ENCODE peak calls at places on chromosomes 3 and 15, in eight cellular contexts. One of them, this sample, is unnamed.
A peak's percentile ranks its signal among the peaks of the same experiment; 100 is the strongest.

GRCh38 chr15:52179278-52180195 is 11.7 kb downstream of the GNB5 start:
- DNase-seq in stimulated activated CD8-positive, alpha-beta memory T cell treated with anti-CD3 and anti-CD28 coated beads, Interleukin-7, amount 100 ng/mL, for 24 hours: peak; percentile 75
- DNase-seq in stimulated activated naive CD8-positive, alpha-beta T cell treated with anti-CD3 and anti-CD28 coated beads, Interleukin-15, Interleukin-2, amounts not matched to agents 100 U/mL and 50 U/mL, for 24 hours: peak; percentile 86
- DNase-seq in GM23338: peak; percentile 94
- DNase-seq in activated CD8-positive, alpha-beta T cell treated with anti-CD3 and anti-CD28 coated beads for 36 hours: peak; percentile 91
- DNase-seq in RCC 7860: peak; percentile 59
- DNase-seq in NCI-H1105: peak; percentile 47
- DNase-seq in head of caudate nucleus: peak; percentile 84
- DNase-seq in this sample: peak; percentile 85

GRCh38 chr15:28989896-28990295 is 104.1 kb downstream of the APBA2 start:
- DNase-seq in activated CD8-positive, alpha-beta T cell treated with anti-CD3 and anti-CD28 coated beads for 36 hours: no peak
- DNase-seq in stimulated activated naive CD8-positive, alpha-beta T cell treated with anti-CD3 and anti-CD28 coated beads, Interleukin-15, Interleukin-2, amounts not matched to agents 100 U/mL and 50 U/mL, for 24 hours: no peak
- DNase-seq in head of caudate nucleus: no peak
- DNase-seq in stimulated activated CD8-positive, alpha-beta memory T cell treated with anti-CD3 and anti-CD28 coated beads, Interleukin-7, amount 100 ng/mL, for 24 hours: no peak
- DNase-seq in NCI-H1105: no peak
- DNase-seq in RCC 7860: no peak
- DNase-seq in GM23338: no peak
- DNase-seq in this sample: no peak

GRCh38 chr3:43041517-43041916 is 62.4 kb downstream of the GASK1A start:
- DNase-seq in activated CD8-positive, alpha-beta T cell treated with anti-CD3 and anti-CD28 coated beads for 36 hours: no peak
- DNase-seq in head of caudate nucleus: no peak
- DNase-seq in NCI-H1105: no peak
- DNase-seq in GM23338: no peak
- DNase-seq in RCC 7860: no peak
- DNase-seq in stimulated activated CD8-positive, alpha-beta memory T cell treated with anti-CD3 and anti-CD28 coated beads, Interleukin-7, amount 100 ng/mL, for 24 hours: no peak
- DNase-seq in stimulated activated naive CD8-positive, alpha-beta T cell treated with anti-CD3 and anti-CD28 coated beads, Interleukin-15, Interleukin-2, amounts not matched to agents 100 U/mL and 50 U/mL, for 24 hours: no peak
- DNase-seq in this sample: no peak

GRCh38 chr15:80970018-80970657 is 19.5 kb downstream of the MESD start:
- DNase-seq in activated CD8-positive, alpha-beta T cell treated with anti-CD3 and anti-CD28 coated beads for 36 hours: peak; percentile 74
- DNase-seq in GM23338: peak; percentile 86
- DNase-seq in RCC 7860: peak; percentile 45
- DNase-seq in stimulated activated naive CD8-positive, alpha-beta T cell treated with anti-CD3 and anti-CD28 coated beads, Interleukin-15, Interleukin-2, amounts not matched to agents 100 U/mL and 50 U/mL, for 24 hours: peak; percentile 70
- DNase-seq in NCI-H1105: peak; percentile 33
- DNase-seq in head of caudate nucleus: peak; percentile 80
- DNase-seq in stimulated activated CD8-positive, alpha-beta memory T cell treated with anti-CD3 and anti-CD28 coated beads, Interleukin-7, amount 100 ng/mL, for 24 hours: no peak
- DNase-seq in this sample: peak; percentile 46

GRCh38 chr3:43499256-43499655 is 122.6 kb downstream of the ANO10 start:
- DNase-seq in stimulated activated naive CD8-positive, alpha-beta T cell treated with anti-CD3 and anti-CD28 coated beads, Interleukin-15, Interleukin-2, amounts not matched to agents 100 U/mL and 50 U/mL, for 24 hours: no peak
- DNase-seq in head of caudate nucleus: no peak
- DNase-seq in GM23338: no peak
- DNase-seq in NCI-H1105: no peak
- DNase-seq in activated CD8-positive, alpha-beta T cell treated with anti-CD3 and anti-CD28 coated beads for 36 hours: no peak
- DNase-seq in stimulated activated CD8-positive, alpha-beta memory T cell treated with anti-CD3 and anti-CD28 coated beads, Interleukin-7, amount 100 ng/mL, for 24 hours: no peak
- DNase-seq in RCC 7860: no peak
- DNase-seq in this sample: no peak

GRCh38 chr3:136277634-136278033 is 27.5 kb downstream of the PCCB start:
- DNase-seq in stimulated activated CD8-positive, alpha-beta memory T cell treated with anti-CD3 and anti-CD28 coated beads, Interleukin-7, amount 100 ng/mL, for 24 hours: no peak
- DNase-seq in activated CD8-positive, alpha-beta T cell treated with anti-CD3 and anti-CD28 coated beads for 36 hours: no peak
- DNase-seq in stimulated activated naive CD8-positive, alpha-beta T cell treated with anti-CD3 and anti-CD28 coated beads, Interleukin-15, Interleukin-2, amounts not matched to agents 100 U/mL and 50 U/mL, for 24 hours: no peak
- DNase-seq in RCC 7860: no peak
- DNase-seq in NCI-H1105: peak; percentile 91
- DNase-seq in head of caudate nucleus: no peak
- DNase-seq in GM23338: peak; percentile 71
- DNase-seq in this sample: no peak

GRCh38 chr3:100040846-100041245 is 73.5 kb downstream of the FILIP1L start:
- DNase-seq in activated CD8-positive, alpha-beta T cell treated with anti-CD3 and anti-CD28 coated beads for 36 hours: no peak
- DNase-seq in RCC 7860: peak; percentile 24
- DNase-seq in NCI-H1105: no peak
- DNase-seq in stimulated activated naive CD8-positive, alpha-beta T cell treated with anti-CD3 and anti-CD28 coated beads, Interleukin-15, Interleukin-2, amounts not matched to agents 100 U/mL and 50 U/mL, for 24 hours: no peak
- DNase-seq in head of caudate nucleus: no peak
- DNase-seq in GM23338: no peak
- DNase-seq in stimulated activated CD8-positive, alpha-beta memory T cell treated with anti-CD3 and anti-CD28 coated beads, Interleukin-7, amount 100 ng/mL, for 24 hours: no peak
- DNase-seq in this sample: peak; percentile 83

GRCh38 chr15:67458449-67458848 is 62.5 kb upstream of the C15orf61 start:
- DNase-seq in GM23338: no peak
- DNase-seq in stimulated activated naive CD8-positive, alpha-beta T cell treated with anti-CD3 and anti-CD28 coated beads, Interleukin-15, Interleukin-2, amounts not matched to agents 100 U/mL and 50 U/mL, for 24 hours: no peak
- DNase-seq in activated CD8-positive, alpha-beta T cell treated with anti-CD3 and anti-CD28 coated beads for 36 hours: no peak
- DNase-seq in stimulated activated CD8-positive, alpha-beta memory T cell treated with anti-CD3 and anti-CD28 coated beads, Interleukin-7, amount 100 ng/mL, for 24 hours: no peak
- DNase-seq in RCC 7860: no peak
- DNase-seq in NCI-H1105: no peak
- DNase-seq in head of caudate nucleus: no peak
- DNase-seq in this sample: no peak

GRCh38 chr3:109257269-109257668 is 59.0 kb downstream of the DPPA2 start:
- DNase-seq in stimulated activated naive CD8-positive, alpha-beta T cell treated with anti-CD3 and anti-CD28 coated beads, Interleukin-15, Interleukin-2, amounts not matched to agents 100 U/mL and 50 U/mL, for 24 hours: no peak
- DNase-seq in stimulated activated CD8-positive, alpha-beta memory T cell treated with anti-CD3 and anti-CD28 coated beads, Interleukin-7, amount 100 ng/mL, for 24 hours: no peak
- DNase-seq in activated CD8-positive, alpha-beta T cell treated with anti-CD3 and anti-CD28 coated beads for 36 hours: no peak
- DNase-seq in RCC 7860: peak; percentile 73
- DNase-seq in NCI-H1105: no peak
- DNase-seq in head of caudate nucleus: no peak
- DNase-seq in GM23338: no peak
- DNase-seq in this sample: peak; percentile 76

GRCh38 chr3:152508705-152509104 is 240.0 kb downstream of the MBNL1 start:
- DNase-seq in head of caudate nucleus: no peak
- DNase-seq in RCC 7860: no peak
- DNase-seq in activated CD8-positive, alpha-beta T cell treated with anti-CD3 and anti-CD28 coated beads for 36 hours: no peak
- DNase-seq in stimulated activated naive CD8-positive, alpha-beta T cell treated with anti-CD3 and anti-CD28 coated beads, Interleukin-15, Interleukin-2, amounts not matched to agents 100 U/mL and 50 U/mL, for 24 hours: no peak
- DNase-seq in GM23338: peak; percentile 39
- DNase-seq in NCI-H1105: no peak
- DNase-seq in stimulated activated CD8-positive, alpha-beta memory T cell treated with anti-CD3 and anti-CD28 coated beads, Interleukin-7, amount 100 ng/mL, for 24 hours: no peak
- DNase-seq in this sample: no peak

GRCh38 chr3:183381179-183381578 is 47.2 kb downstream of the MCF2L2 start:
- DNase-seq in NCI-H1105: peak; percentile 29
- DNase-seq in activated CD8-positive, alpha-beta T cell treated with anti-CD3 and anti-CD28 coated beads for 36 hours: no peak
- DNase-seq in RCC 7860: peak; percentile 23
- DNase-seq in stimulated activated CD8-positive, alpha-beta memory T cell treated with anti-CD3 and anti-CD28 coated beads, Interleukin-7, amount 100 ng/mL, for 24 hours: no peak
- DNase-seq in head of caudate nucleus: no peak
- DNase-seq in GM23338: no peak
- DNase-seq in stimulated activated naive CD8-positive, alpha-beta T cell treated with anti-CD3 and anti-CD28 coated beads, Interleukin-15, Interleukin-2, amounts not matched to agents 100 U/mL and 50 U/mL, for 24 hours: no peak
- DNase-seq in this sample: peak; percentile 92

GRCh38 chr15:83204697-83205096 is 2.9 kb downstream of the HDGFL3 start:
- DNase-seq in activated CD8-positive, alpha-beta T cell treated with anti-CD3 and anti-CD28 coated beads for 36 hours: no peak
- DNase-seq in NCI-H1105: no peak
- DNase-seq in GM23338: peak; percentile 71
- DNase-seq in RCC 7860: no peak
- DNase-seq in head of caudate nucleus: no peak
- DNase-seq in stimulated activated CD8-positive, alpha-beta memory T cell treated with anti-CD3 and anti-CD28 coated beads, Interleukin-7, amount 100 ng/mL, for 24 hours: no peak
- DNase-seq in stimulated activated naive CD8-positive, alpha-beta T cell treated with anti-CD3 and anti-CD28 coated beads, Interleukin-15, Interleukin-2, amounts not matched to agents 100 U/mL and 50 U/mL, for 24 hours: no peak
- DNase-seq in this sample: peak; percentile 23

GRCh38 chr15:51367322-51367976 is 26.0 kb downstream of the GLDN start:
- DNase-seq in head of caudate nucleus: no peak
- DNase-seq in NCI-H1105: no peak
- DNase-seq in activated CD8-positive, alpha-beta T cell treated with anti-CD3 and anti-CD28 coated beads for 36 hours: no peak
- DNase-seq in RCC 7860: no peak
- DNase-seq in stimulated activated naive CD8-positive, alpha-beta T cell treated with anti-CD3 and anti-CD28 coated beads, Interleukin-15, Interleukin-2, amounts not matched to agents 100 U/mL and 50 U/mL, for 24 hours: no peak
- DNase-seq in stimulated activated CD8-positive, alpha-beta memory T cell treated with anti-CD3 and anti-CD28 coated beads, Interleukin-7, amount 100 ng/mL, for 24 hours: no peak
- DNase-seq in GM23338: no peak
- DNase-seq in this sample: peak; percentile 23

GRCh38 chr3:113534365-113534764 is 2.0 kb downstream of the SIDT1 start:
- DNase-seq in NCI-H1105: no peak
- DNase-seq in activated CD8-positive, alpha-beta T cell treated with anti-CD3 and anti-CD28 coated beads for 36 hours: peak; percentile 57
- DNase-seq in stimulated activated naive CD8-positive, alpha-beta T cell treated with anti-CD3 and anti-CD28 coated beads, Interleukin-15, Interleukin-2, amounts not matched to agents 100 U/mL and 50 U/mL, for 24 hours: no peak
- DNase-seq in stimulated activated CD8-positive, alpha-beta memory T cell treated with anti-CD3 and anti-CD28 coated beads, Interleukin-7, amount 100 ng/mL, for 24 hours: no peak
- DNase-seq in GM23338: no peak
- DNase-seq in RCC 7860: no peak
- DNase-seq in head of caudate nucleus: no peak
- DNase-seq in this sample: no peak

GRCh38 chr3:118938183-118938961 is 96.3 kb downstream of the IGSF11 start:
- DNase-seq in NCI-H1105: no peak
- DNase-seq in GM23338: no peak
- DNase-seq in stimulated activated naive CD8-positive, alpha-beta T cell treated with anti-CD3 and anti-CD28 coated beads, Interleukin-15, Interleukin-2, amounts not matched to agents 100 U/mL and 50 U/mL, for 24 hours: no peak
- DNase-seq in RCC 7860: peak; percentile 31
- DNase-seq in head of caudate nucleus: no peak
- DNase-seq in activated CD8-positive, alpha-beta T cell treated with anti-CD3 and anti-CD28 coated beads for 36 hours: peak; percentile 12
- DNase-seq in stimulated activated CD8-positive, alpha-beta memory T cell treated with anti-CD3 and anti-CD28 coated beads, Interleukin-7, amount 100 ng/mL, for 24 hours: no peak
- DNase-seq in this sample: peak; percentile 21

GRCh38 chr3:129399895-129400357 is 28.5 kb downstream of the EFCAB12 start:
- DNase-seq in head of caudate nucleus: no peak
- DNase-seq in stimulated activated CD8-positive, alpha-beta memory T cell treated with anti-CD3 and anti-CD28 coated beads, Interleukin-7, amount 100 ng/mL, for 24 hours: no peak
- DNase-seq in stimulated activated naive CD8-positive, alpha-beta T cell treated with anti-CD3 and anti-CD28 coated beads, Interleukin-15, Interleukin-2, amounts not matched to agents 100 U/mL and 50 U/mL, for 24 hours: peak; percentile 17
- DNase-seq in GM23338: no peak
- DNase-seq in RCC 7860: peak; percentile 30
- DNase-seq in NCI-H1105: no peak
- DNase-seq in activated CD8-positive, alpha-beta T cell treated with anti-CD3 and anti-CD28 coated beads for 36 hours: peak; percentile 44
- DNase-seq in this sample: no peak

GRCh38 chr15:28243399-28243798 is 78.6 kb downstream of the HERC2 start:
- DNase-seq in GM23338: no peak
- DNase-seq in activated CD8-positive, alpha-beta T cell treated with anti-CD3 and anti-CD28 coated beads for 36 hours: no peak
- DNase-seq in stimulated activated CD8-positive, alpha-beta memory T cell treated with anti-CD3 and anti-CD28 coated beads, Interleukin-7, amount 100 ng/mL, for 24 hours: no peak
- DNase-seq in head of caudate nucleus: no peak
- DNase-seq in NCI-H1105: no peak
- DNase-seq in RCC 7860: no peak
- DNase-seq in stimulated activated naive CD8-positive, alpha-beta T cell treated with anti-CD3 and anti-CD28 coated beads, Interleukin-15, Interleukin-2, amounts not matched to agents 100 U/mL and 50 U/mL, for 24 hours: no peak
- DNase-seq in this sample: no peak

GRCh38 chr15:101390462-101390861 is 95.4 kb upstream of the SNRPA1 start:
- DNase-seq in activated CD8-positive, alpha-beta T cell treated with anti-CD3 and anti-CD28 coated beads for 36 hours: no peak
- DNase-seq in head of caudate nucleus: no peak
- DNase-seq in RCC 7860: no peak
- DNase-seq in stimulated activated CD8-positive, alpha-beta memory T cell treated with anti-CD3 and anti-CD28 coated beads, Interleukin-7, amount 100 ng/mL, for 24 hours: no peak
- DNase-seq in stimulated activated naive CD8-positive, alpha-beta T cell treated with anti-CD3 and anti-CD28 coated beads, Interleukin-15, Interleukin-2, amounts not matched to agents 100 U/mL and 50 U/mL, for 24 hours: no peak
- DNase-seq in NCI-H1105: no peak
- DNase-seq in GM23338: no peak
- DNase-seq in this sample: no peak

GRCh38 chr3:17741621-17742091 is 775 bp downstream of the TBC1D5 start:
- DNase-seq in GM23338: no peak
- DNase-seq in NCI-H1105: no peak
- DNase-seq in head of caudate nucleus: no peak
- DNase-seq in activated CD8-positive, alpha-beta T cell treated with anti-CD3 and anti-CD28 coated beads for 36 hours: no peak
- DNase-seq in RCC 7860: peak; percentile 69
- DNase-seq in stimulated activated CD8-positive, alpha-beta memory T cell treated with anti-CD3 and anti-CD28 coated beads, Interleukin-7, amount 100 ng/mL, for 24 hours: no peak
- DNase-seq in stimulated activated naive CD8-positive, alpha-beta T cell treated with anti-CD3 and anti-CD28 coated beads, Interleukin-15, Interleukin-2, amounts not matched to agents 100 U/mL and 50 U/mL, for 24 hours: no peak
- DNase-seq in this sample: no peak

GRCh38 chr3:4947028-4947427 is 32.2 kb upstream of the BHLHE40 start:
- DNase-seq in stimulated activated naive CD8-positive, alpha-beta T cell treated with anti-CD3 and anti-CD28 coated beads, Interleukin-15, Interleukin-2, amounts not matched to agents 100 U/mL and 50 U/mL, for 24 hours: no peak
- DNase-seq in stimulated activated CD8-positive, alpha-beta memory T cell treated with anti-CD3 and anti-CD28 coated beads, Interleukin-7, amount 100 ng/mL, for 24 hours: no peak
- DNase-seq in activated CD8-positive, alpha-beta T cell treated with anti-CD3 and anti-CD28 coated beads for 36 hours: no peak
- DNase-seq in GM23338: no peak
- DNase-seq in NCI-H1105: no peak
- DNase-seq in RCC 7860: no peak
- DNase-seq in head of caudate nucleus: no peak
- DNase-seq in this sample: no peak

GRCh38 chr3:33091746-33092145 is 5.2 kb downstream of the GLB1 start:
- DNase-seq in RCC 7860: no peak
- DNase-seq in stimulated activated naive CD8-positive, alpha-beta T cell treated with anti-CD3 and anti-CD28 coated beads, Interleukin-15, Interleukin-2, amounts not matched to agents 100 U/mL and 50 U/mL, for 24 hours: no peak
- DNase-seq in NCI-H1105: no peak
- DNase-seq in GM23338: no peak
- DNase-seq in head of caudate nucleus: no peak
- DNase-seq in activated CD8-positive, alpha-beta T cell treated with anti-CD3 and anti-CD28 coated beads for 36 hours: no peak
- DNase-seq in stimulated activated CD8-positive, alpha-beta memory T cell treated with anti-CD3 and anti-CD28 coated beads, Interleukin-7, amount 100 ng/mL, for 24 hours: no peak
- DNase-seq in this sample: no peak

GRCh38 chr3:8658326-8659212 is 14.0 kb upstream of the SSUH2 start:
- DNase-seq in NCI-H1105: peak; percentile 52
- DNase-seq in GM23338: no peak
- DNase-seq in activated CD8-positive, alpha-beta T cell treated with anti-CD3 and anti-CD28 coated beads for 36 hours: no peak
- DNase-seq in stimulated activated CD8-positive, alpha-beta memory T cell treated with anti-CD3 and anti-CD28 coated beads, Interleukin-7, amount 100 ng/mL, for 24 hours: no peak
- DNase-seq in head of caudate nucleus: no peak
- DNase-seq in RCC 7860: no peak
- DNase-seq in stimulated activated naive CD8-positive, alpha-beta T cell treated with anti-CD3 and anti-CD28 coated beads, Interleukin-15, Interleukin-2, amounts not matched to agents 100 U/mL and 50 U/mL, for 24 hours: peak; percentile 11
- DNase-seq in this sample: peak; percentile 41

GRCh38 chr3:69391554-69391953 is 5.7 kb upstream of the FRMD4B start:
- DNase-seq in stimulated activated CD8-positive, alpha-beta memory T cell treated with anti-CD3 and anti-CD28 coated beads, Interleukin-7, amount 100 ng/mL, for 24 hours: no peak
- DNase-seq in GM23338: no peak
- DNase-seq in stimulated activated naive CD8-positive, alpha-beta T cell treated with anti-CD3 and anti-CD28 coated beads, Interleukin-15, Interleukin-2, amounts not matched to agents 100 U/mL and 50 U/mL, for 24 hours: no peak
- DNase-seq in activated CD8-positive, alpha-beta T cell treated with anti-CD3 and anti-CD28 coated beads for 36 hours: no peak
- DNase-seq in head of caudate nucleus: peak; percentile 38
- DNase-seq in RCC 7860: no peak
- DNase-seq in NCI-H1105: no peak
- DNase-seq in this sample: no peak

GRCh38 chr15:97961067-97961954 is 808 bp downstream of the ARRDC4 start:
- DNase-seq in stimulated activated naive CD8-positive, alpha-beta T cell treated with anti-CD3 and anti-CD28 coated beads, Interleukin-15, Interleukin-2, amounts not matched to agents 100 U/mL and 50 U/mL, for 24 hours: peak; percentile 14
- DNase-seq in activated CD8-positive, alpha-beta T cell treated with anti-CD3 and anti-CD28 coated beads for 36 hours: peak; percentile 19
- DNase-seq in NCI-H1105: no peak
- DNase-seq in GM23338: peak; percentile 62
- DNase-seq in RCC 7860: no peak
- DNase-seq in head of caudate nucleus: peak; percentile 34
- DNase-seq in stimulated activated CD8-positive, alpha-beta memory T cell treated with anti-CD3 and anti-CD28 coated beads, Interleukin-7, amount 100 ng/mL, for 24 hours: no peak
- DNase-seq in this sample: peak; percentile 4

GRCh38 chr15:31101262-31102048 is at the start of gene TRPM1:
- DNase-seq in GM23338: no peak
- DNase-seq in stimulated activated naive CD8-positive, alpha-beta T cell treated with anti-CD3 and anti-CD28 coated beads, Interleukin-15, Interleukin-2, amounts not matched to agents 100 U/mL and 50 U/mL, for 24 hours: no peak
- DNase-seq in RCC 7860: no peak
- DNase-seq in activated CD8-positive, alpha-beta T cell treated with anti-CD3 and anti-CD28 coated beads for 36 hours: no peak
- DNase-seq in stimulated activated CD8-positive, alpha-beta memory T cell treated with anti-CD3 and anti-CD28 coated beads, Interleukin-7, amount 100 ng/mL, for 24 hours: no peak
- DNase-seq in head of caudate nucleus: no peak
- DNase-seq in NCI-H1105: no peak
- DNase-seq in this sample: no peak

GRCh38 chr15:75666823-75667501 is 19.2 kb downstream of the SNX33 start:
- DNase-seq in head of caudate nucleus: no peak
- DNase-seq in stimulated activated naive CD8-positive, alpha-beta T cell treated with anti-CD3 and anti-CD28 coated beads, Interleukin-15, Interleukin-2, amounts not matched to agents 100 U/mL and 50 U/mL, for 24 hours: no peak
- DNase-seq in NCI-H1105: no peak
- DNase-seq in stimulated activated CD8-positive, alpha-beta memory T cell treated with anti-CD3 and anti-CD28 coated beads, Interleukin-7, amount 100 ng/mL, for 24 hours: no peak
- DNase-seq in activated CD8-positive, alpha-beta T cell treated with anti-CD3 and anti-CD28 coated beads for 36 hours: no peak
- DNase-seq in RCC 7860: peak; percentile 98
- DNase-seq in GM23338: no peak
- DNase-seq in this sample: peak; percentile 99

GRCh38 chr3:15858547-15859506 is 61.0 kb upstream of the ANKRD28 start:
- DNase-seq in stimulated activated naive CD8-positive, alpha-beta T cell treated with anti-CD3 and anti-CD28 coated beads, Interleukin-15, Interleukin-2, amounts not matched to agents 100 U/mL and 50 U/mL, for 24 hours: peak; percentile 62
- DNase-seq in stimulated activated CD8-positive, alpha-beta memory T cell treated with anti-CD3 and anti-CD28 coated beads, Interleukin-7, amount 100 ng/mL, for 24 hours: peak; percentile 3
- DNase-seq in activated CD8-positive, alpha-beta T cell treated with anti-CD3 and anti-CD28 coated beads for 36 hours: peak; percentile 76
- DNase-seq in RCC 7860: no peak
- DNase-seq in head of caudate nucleus: peak; percentile 29
- DNase-seq in GM23338: peak; percentile 86
- DNase-seq in NCI-H1105: no peak
- DNase-seq in this sample: peak; percentile 6

GRCh38 chr3:73768594-73769308 is 144.0 kb upstream of the PDZRN3 start:
- DNase-seq in stimulated activated CD8-positive, alpha-beta memory T cell treated with anti-CD3 and anti-CD28 coated beads, Interleukin-7, amount 100 ng/mL, for 24 hours: no peak
- DNase-seq in stimulated activated naive CD8-positive, alpha-beta T cell treated with anti-CD3 and anti-CD28 coated beads, Interleukin-15, Interleukin-2, amounts not matched to agents 100 U/mL and 50 U/mL, for 24 hours: no peak
- DNase-seq in RCC 7860: no peak
- DNase-seq in activated CD8-positive, alpha-beta T cell treated with anti-CD3 and anti-CD28 coated beads for 36 hours: no peak
- DNase-seq in GM23338: peak; percentile 16
- DNase-seq in NCI-H1105: no peak
- DNase-seq in head of caudate nucleus: no peak
- DNase-seq in this sample: no peak

GRCh38 chr3:122760457-122761271 is 33.0 kb downstream of the HSPBAP1 start:
- DNase-seq in NCI-H1105: no peak
- DNase-seq in GM23338: peak; percentile 92
- DNase-seq in stimulated activated naive CD8-positive, alpha-beta T cell treated with anti-CD3 and anti-CD28 coated beads, Interleukin-15, Interleukin-2, amounts not matched to agents 100 U/mL and 50 U/mL, for 24 hours: no peak
- DNase-seq in stimulated activated CD8-positive, alpha-beta memory T cell treated with anti-CD3 and anti-CD28 coated beads, Interleukin-7, amount 100 ng/mL, for 24 hours: no peak
- DNase-seq in activated CD8-positive, alpha-beta T cell treated with anti-CD3 and anti-CD28 coated beads for 36 hours: no peak
- DNase-seq in RCC 7860: no peak
- DNase-seq in head of caudate nucleus: no peak
- DNase-seq in this sample: peak; percentile 62

GRCh38 chr3:169026543-169027181 is 636.9 kb downstream of the MECOM start:
- DNase-seq in RCC 7860: peak; percentile 81
- DNase-seq in stimulated activated CD8-positive, alpha-beta memory T cell treated with anti-CD3 and anti-CD28 coated beads, Interleukin-7, amount 100 ng/mL, for 24 hours: no peak
- DNase-seq in stimulated activated naive CD8-positive, alpha-beta T cell treated with anti-CD3 and anti-CD28 coated beads, Interleukin-15, Interleukin-2, amounts not matched to agents 100 U/mL and 50 U/mL, for 24 hours: no peak
- DNase-seq in activated CD8-positive, alpha-beta T cell treated with anti-CD3 and anti-CD28 coated beads for 36 hours: no peak
- DNase-seq in head of caudate nucleus: no peak
- DNase-seq in GM23338: no peak
- DNase-seq in NCI-H1105: peak; percentile 76
- DNase-seq in this sample: peak; percentile 93